ENCODE peak calls at places on chromosomes 11 and 22, in five cellular contexts. Z is kidney epithelial cell, K is IMR-90, N is thyroid gland, B is endothelial cell of umbilical vein. Q is an unnamed sample.

GRCh38 chr11:3735827-3736226 is 61.5 kb downstream of the NUP98 start:
- DNase-seq in N (no peak), K (peak; percentile 28), B (no peak), Z (no peak), Q (no peak)

GRCh38 chr11:123235117-123235686 is 40.2 kb upstream of the CLMP start:
- DNase-seq in Z (no peak), K (no peak), N (peak; percentile 49), B (peak; percentile 41), Q (peak; percentile 38)

GRCh38 chr11:104658177-104658576 is 240.1 kb downstream of the CASP12 start:
- DNase-seq in N (no peak), B (no peak), K (no peak), Z (no peak), Q (no peak)

GRCh38 chr11:7532395-7532794 is 18.6 kb downstream of the PPFIBP2 start:
- DNase-seq in N (no peak), K (no peak), Z (no peak), B (no peak), Q (no peak)

GRCh38 chr11:47355283-47356128 is 3.0 kb upstream of the MYBPC3 start:
- DNase-seq in Z (peak; percentile 70), K (peak; percentile 88), N (peak; percentile 96), B (peak; percentile 92), Q (peak; percentile 93)

GRCh38 chr11:68138256-68138655 is 17.1 kb upstream of the CHKA start:
- DNase-seq in B (no peak), Z (no peak), N (no peak), K (no peak), Q (no peak)

GRCh38 chr11:19980957-19981669 is 179.2 kb downstream of the DBX1 start:
- DNase-seq in K (peak; percentile 74), Z (no peak), N (peak; percentile 54), B (peak; percentile 88), Q (no peak)

GRCh38 chr11:30889116-30889765 is 303.1 kb upstream of the MPPED2 start:
- DNase-seq in Z (peak; percentile 26), K (peak; percentile 45), N (no peak), B (no peak), Q (no peak)

GRCh38 chr11:35136311-35136710 is 2.7 kb upstream of the CD44 start:
- DNase-seq in B (no peak), N (peak; percentile 84), K (no peak), Z (no peak), Q (no peak)

GRCh38 chr11:22044126-22044525 is 148.8 kb upstream of the ANO5 start:
- DNase-seq in N (no peak), K (no peak), B (no peak), Z (peak; percentile 5), Q (no peak)

GRCh38 chr11:115349427-115349826 is 154.8 kb downstream of the CADM1 start:
- DNase-seq in N (no peak), K (no peak), Z (no peak), B (no peak), Q (no peak)

GRCh38 chr11:132994038-132994502 is 538.2 kb downstream of the OPCML start:
- DNase-seq in B (no peak), Z (no peak), N (no peak), K (no peak), Q (no peak)

GRCh38 chr22:17149073-17149815 is 9.8 kb downstream of the HDHD5 start:
- DNase-seq in Z (no peak), B (no peak), N (no peak), K (no peak), Q (no peak)

GRCh38 chr11:124183045-124183444 is at the start of gene OR10D3:
- DNase-seq in N (no peak), Z (no peak), K (no peak), B (no peak), Q (no peak)

GRCh38 chr11:57324154-57324885 is 432 bp downstream of the TNKS1BP1 start:
- DNase-seq in Z (no peak), N (peak; percentile 60), K (peak; percentile 48), B (peak; percentile 51), Q (peak; percentile 49)

GRCh38 chr11:57240757-57241156 is 3.7 kb upstream of the APLNR start:
- DNase-seq in Z (no peak), K (no peak), B (no peak), N (no peak), Q (no peak)

GRCh38 chr22:50357756-50358155 is 14.6 kb downstream of the PPP6R2 start:
- DNase-seq in Z (no peak), N (no peak), B (no peak), K (no peak), Q (no peak)

GRCh38 chr11:31106963-31107576 is 262.5 kb downstream of the DCDC1 start:
- DNase-seq in Z (peak; percentile 1), N (peak; percentile 64), B (peak; percentile 44), K (peak; percentile 7), Q (peak; percentile 45)

GRCh38 chr22:49686495-49687219 is 141.0 kb downstream of the BRD1 start:
- DNase-seq in K (no peak), B (no peak), Z (no peak), N (no peak), Q (no peak)

GRCh38 chr22:23238707-23239106 is 58.4 kb downstream of the BCR start:
- DNase-seq in N (no peak), B (no peak), Z (no peak), K (no peak), Q (no peak)

GRCh38 chr11:45646275-45646970 is 19.0 kb downstream of the CHST1 start:
- DNase-seq in N (no peak), B (peak; percentile 60), Z (no peak), K (peak; percentile 22), Q (no peak)

GRCh38 chr11:46668480-46669085 is 31.8 kb downstream of the ARHGAP1 start:
- DNase-seq in K (no peak), B (no peak), N (no peak), Z (no peak), Q (no peak)

GRCh38 chr11:86592659-86593451 is 79.6 kb downstream of the ME3 start:
- DNase-seq in N (peak; percentile 62), Z (peak; percentile 94), B (peak; percentile 99), K (peak; percentile 87), Q (peak; percentile 81)

GRCh38 chr11:326842-327580 is 6.4 kb upstream of the IFITM3 start:
- DNase-seq in N (peak; percentile 83), K (peak; percentile 42), B (peak; percentile 84), Z (no peak), Q (peak; percentile 79)

GRCh38 chr11:108394744-108395284 is 72.5 kb downstream of the C11orf65 start:
- DNase-seq in B (no peak), K (no peak), Z (no peak), N (no peak), Q (no peak)

DNA sequence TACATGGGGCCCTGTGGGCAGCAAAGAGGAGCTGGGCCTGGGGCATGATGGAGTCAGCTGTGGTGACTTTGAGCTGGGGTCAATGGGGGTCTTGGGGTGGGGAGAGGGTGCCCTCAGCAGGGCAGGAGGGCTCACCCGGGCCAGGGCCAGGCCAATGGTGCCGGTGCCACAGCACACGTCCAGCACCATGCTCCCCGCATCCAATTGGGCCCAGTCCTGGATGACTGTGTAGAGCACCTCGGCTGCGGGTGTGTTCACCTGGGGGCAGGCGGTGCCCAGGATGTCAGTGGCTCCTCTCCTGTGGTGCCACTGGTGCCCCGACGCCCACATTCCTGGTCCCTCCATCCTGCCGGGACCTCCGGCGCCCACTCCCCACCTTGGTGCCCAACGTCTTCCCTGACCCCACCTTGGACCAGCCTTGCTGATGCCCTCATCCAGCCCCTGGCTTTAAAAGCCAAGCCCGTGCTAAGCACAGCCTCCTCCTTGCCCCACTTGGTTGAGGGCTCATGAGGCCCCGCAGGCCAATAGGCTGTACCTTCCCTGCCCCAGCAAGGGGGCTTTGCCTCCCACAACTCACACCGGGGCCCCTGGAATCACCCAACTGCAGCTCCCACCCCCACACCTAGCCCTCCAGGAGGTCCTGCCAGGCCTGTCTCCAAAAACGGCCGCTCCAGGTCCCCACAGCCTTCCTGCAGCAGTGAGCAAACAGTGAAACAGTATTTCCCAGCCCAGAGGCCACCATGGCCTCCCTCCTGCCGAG is 2.2 kb upstream of the RANBP1 start:
- DNase-seq in K (no peak), Z (no peak), N (no peak), B (no peak), Q (no peak)
- H3K36me3 ChIP-seq in K (peaks cover 64% of the 10 kb centered on the region), Z (peaks cover 7% of the 10 kb centered on the region), N (peaks cover 41% of the 10 kb centered on the region), B (peaks cover 36% of the 10 kb centered on the region), Q (peaks cover 53% of the 10 kb centered on the region)

GRCh38 chr11:44567876-44568256 is 2.4 kb downstream of the CD82 start:
- DNase-seq in K (no peak), N (no peak), Z (no peak), B (no peak), Q (no peak)

GRCh38 chr11:44566559-44566949 is 1.1 kb downstream of the CD82 start:
- DNase-seq in N (no peak), K (no peak), B (no peak), Z (no peak), Q (no peak)

GRCh38 chr11:44568358-44568705 is 2.9 kb downstream of the CD82 start:
- DNase-seq in N (no peak), K (no peak), Z (no peak), B (no peak), Q (no peak)

GRCh38 chr11:44565746-44566558 is 489 bp downstream of the CD82 start:
- DNase-seq in B (no peak), K (no peak), N (no peak), Z (no peak), Q (no peak)

DNA sequence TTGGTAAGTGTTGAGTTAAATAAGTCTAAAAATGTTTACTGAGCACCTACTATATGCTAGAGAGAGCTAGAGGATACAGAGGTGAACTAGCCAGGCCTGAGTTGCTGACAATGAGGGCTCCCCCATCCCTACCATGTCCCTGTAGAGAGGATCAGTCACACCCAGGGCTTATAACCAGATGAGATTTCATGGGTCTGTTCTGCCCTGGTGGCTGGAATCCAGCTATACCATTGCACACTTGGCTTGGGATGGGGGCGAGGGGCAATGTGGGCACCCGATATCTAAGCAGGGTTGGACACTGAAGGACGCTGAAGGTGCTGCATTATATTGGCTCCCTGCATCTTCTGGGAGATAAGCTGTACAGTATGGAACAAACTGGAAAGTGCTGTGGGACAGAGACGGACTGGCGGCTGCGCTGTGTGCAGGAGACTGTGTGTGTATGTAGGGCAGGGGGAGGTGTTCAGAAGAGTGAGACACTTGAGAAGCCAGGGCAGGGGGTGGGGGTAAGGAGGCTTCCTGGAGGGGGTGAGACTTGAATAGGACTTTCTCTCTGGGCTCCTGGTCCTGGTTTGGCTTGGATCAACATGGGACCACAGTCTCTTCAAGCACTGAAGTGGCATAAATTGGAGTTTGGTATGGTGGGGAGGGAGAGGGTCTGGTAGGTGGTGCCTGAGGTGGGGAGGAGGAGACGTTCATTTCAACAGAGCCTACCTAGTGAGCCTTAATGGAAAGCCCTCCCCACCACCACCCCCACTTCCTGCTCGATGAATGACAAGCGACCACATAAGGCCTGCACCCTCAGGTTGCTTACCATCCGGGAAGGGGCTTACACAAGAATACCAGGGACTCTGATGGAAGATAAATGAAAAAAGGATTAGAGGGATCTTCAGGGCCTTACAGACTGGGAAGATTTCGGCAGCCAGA is 1.8 kb downstream of the CD82 start:
- DNase-seq in Z (no peak), N (no peak), K (no peak), B (no peak), Q (no peak)
- TF ChIP-seq CTCF in Z (peak; percentile 8), N (no peak), K (peak; percentile 25), B (no peak), Q (no peak)

DNA sequence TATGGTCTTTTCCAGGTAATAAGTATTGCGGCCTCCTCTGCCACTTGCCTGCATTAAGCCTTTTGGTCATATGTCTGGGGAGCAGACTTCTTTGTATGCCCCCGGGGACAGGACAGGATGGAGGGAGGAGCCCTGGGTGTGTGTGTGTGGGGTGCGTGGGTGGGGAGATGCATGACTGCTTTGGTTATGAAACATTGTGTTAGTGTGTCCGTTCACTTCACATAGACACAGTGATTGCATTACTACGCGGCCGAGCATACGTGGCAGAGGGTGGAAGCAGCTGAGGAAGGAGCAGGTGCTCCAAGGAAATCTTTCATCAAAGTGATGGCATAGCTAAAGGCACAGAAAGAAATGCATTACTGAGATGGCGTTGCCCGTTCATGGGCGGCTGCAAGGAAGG is 260.3 kb downstream of the ST3GAL4 start:
- DNase-seq in B (no peak), Z (no peak), K (no peak), N (no peak), Q (no peak)
- H3K36me3 ChIP-seq in B (no peaks in the 10 kb centered on the region), Z (no peaks in the 10 kb centered on the region), K (no peaks in the 10 kb centered on the region), N (no peaks in the 10 kb centered on the region), Q (no peaks in the 10 kb centered on the region)

GRCh38 chr11:63629426-63629825 is 15.2 kb upstream of the PLAAT3 start:
- DNase-seq in Z (no peak), B (no peak), K (no peak), N (no peak), Q (no peak)
- TF ChIP-seq CTCF in Z (no peak), B (no peak), K (no peak), N (no peak), Q (no peak)

Q was measured in lung.